ENCODE peak calls at places on chromosomes 2 and 18, in eight cellular contexts. E is IMR-90, Q is neural progenitor cell, Z is HCT116, Y is GM23248, D is A549, S is neuronal stem cell, H is K562. O is an unnamed sample.

GRCh38 chr2:151518802-151519201 is 109.1 kb downstream of the RIF1 start:
- DNase-seq in E (peak; percentile 10), Q (no peak), Z (no peak), Y (peak; percentile 3), D (no peak), S (no peak), H (no peak), O (peak; percentile 2)

GRCh38 chr2:45169339-45170190 is 160.3 kb upstream of the SIX2 start:
- DNase-seq in E (no peak), Q (peak; percentile 68), Z (no peak), Y (peak; percentile 58), D (peak; percentile 60), S (peak; percentile 36), H (no peak), O (no peak)

GRCh38 chr2:163119964-163120363 is 281.4 kb upstream of the KCNH7 start:
- DNase-seq in E (no peak), Q (no peak), Z (no peak), Y (no peak), D (no peak), S (no peak), H (no peak), O (no peak)

GRCh38 chr2:151297882-151298281 is 8.4 kb upstream of the NMI start:
- DNase-seq in E (peak; percentile 11), Q (no peak), Z (no peak), Y (no peak), D (no peak), S (no peak), H (no peak), O (no peak)

GRCh38 chr2:230054079-230054478 is 14.6 kb downstream of the SLC16A14 start:
- DNase-seq in E (peak; percentile 63), Q (no peak), Z (no peak), Y (peak; percentile 76), D (no peak), S (no peak), H (no peak), O (peak; percentile 84)

GRCh38 chr2:199738723-199739412 is 112.1 kb downstream of the FTCDNL1 start:
- DNase-seq in E (peak; percentile 70), Q (no peak), Z (no peak), Y (peak; percentile 75), D (no peak), S (no peak), H (no peak), O (no peak)

GRCh38 chr18:63285332-63285731 is 34.2 kb downstream of the BCL2 start:
- DNase-seq in E (no peak), Q (no peak), Z (no peak), Y (no peak), D (no peak), S (no peak), H (no peak), O (no peak)

GRCh38 chr2:39620067-39620466 is 45.6 kb upstream of the TMEM178A start:
- DNase-seq in E (peak; percentile 84), Q (no peak), Z (no peak), Y (peak; percentile 71), D (no peak), S (no peak), H (peak; percentile 15), O (peak; percentile 91)

GRCh38 chr2:235468978-235469694 is 24.7 kb upstream of the AGAP1 start:
- DNase-seq in E (peak; percentile 94), Q (peak; percentile 27), Z (peak; percentile 67), Y (peak; percentile 97), D (peak; percentile 78), S (peak; percentile 8), H (no peak), O (peak; percentile 81)

GRCh38 chr2:96088340-96089335 is 27.7 kb downstream of the ADRA2B start:
- DNase-seq in E (no peak), Q (peak; percentile 1), Z (no peak), Y (no peak), D (no peak), S (no peak), H (no peak), O (no peak)

GRCh38 chr2:236562434-236562833 is 7.2 kb upstream of the ACKR3 start:
- DNase-seq in E (peak; percentile 13), Q (no peak), Z (peak; percentile 41), Y (no peak), D (peak; percentile 26), S (no peak), H (peak; percentile 29), O (no peak)
- H3K4me2 ChIP-seq in E (no peak overlapping the region), Q (no peak overlapping the region), Z (peak overlapping the region; percentile 19), Y (no peak overlapping the region), D (no peak overlapping the region), S (no peak overlapping the region), H (no peak overlapping the region), O (no peak overlapping the region)

GRCh38 chr18:37403788-37404187 is 161.8 kb downstream of the CELF4 start:
- DNase-seq in E (no peak), Q (no peak), Z (no peak), Y (no peak), D (no peak), S (no peak), H (no peak), O (no peak)

GRCh38 chr18:37400832-37401231 is 164.8 kb downstream of the CELF4 start:
- DNase-seq in E (no peak), Q (no peak), Z (no peak), Y (no peak), D (no peak), S (no peak), H (no peak), O (no peak)

GRCh38 chr18:37402735-37403099 is 162.9 kb downstream of the CELF4 start:
- DNase-seq in E (no peak), Q (no peak), Z (no peak), Y (no peak), D (no peak), S (no peak), H (no peak), O (no peak)

GRCh38 chr18:37405229-37405628 is 160.4 kb downstream of the CELF4 start:
- DNase-seq in E (no peak), Q (no peak), Z (no peak), Y (no peak), D (no peak), S (no peak), H (no peak), O (no peak)

DNA sequence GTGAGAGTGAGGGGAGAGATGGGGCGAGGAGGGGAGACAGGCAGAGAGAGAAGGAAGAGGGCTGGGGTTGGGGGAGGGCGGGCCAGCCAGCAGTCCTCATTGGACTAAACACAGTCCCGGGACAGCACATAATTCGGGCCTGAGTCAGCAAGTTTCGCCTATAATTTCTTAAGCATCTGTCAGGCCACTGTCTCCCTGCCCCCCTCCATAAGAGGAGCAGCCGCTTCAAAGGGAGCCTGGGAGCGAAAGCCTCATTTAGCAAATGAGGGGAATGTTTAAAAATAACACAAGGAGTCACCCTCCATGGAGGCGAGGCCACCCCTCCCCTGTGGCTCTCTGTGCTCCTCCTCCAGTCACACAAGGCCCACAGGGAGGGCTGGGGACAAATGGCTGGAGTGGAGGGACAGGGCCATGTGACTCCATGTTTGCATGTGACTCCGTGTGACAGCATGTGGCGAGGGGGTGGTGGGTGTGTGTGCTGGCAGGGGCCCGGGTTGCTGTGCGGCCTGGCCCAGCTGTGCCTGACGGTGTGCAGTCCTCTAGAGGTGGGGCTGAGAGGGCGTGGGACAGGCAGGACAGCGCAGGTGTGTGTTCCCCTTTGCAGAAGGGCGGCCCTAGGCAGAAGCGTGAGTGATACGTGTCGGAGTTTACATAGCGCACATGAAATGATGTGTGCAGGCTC is 162.4 kb downstream of the CELF4 start:
- DNase-seq in E (peak; percentile 86), Q (no peak), Z (no peak), Y (peak; percentile 92), D (no peak), S (no peak), H (no peak), O (peak; percentile 87)
- H3K4me2 ChIP-seq in E (peak overlapping the region; percentile 23), Q (no peak overlapping the region), Z (peak overlapping the region; percentile 23), Y (peak overlapping the region; percentile 25), D (no peak overlapping the region), S (no peak overlapping the region), H (no peak overlapping the region), O (peak overlapping the region; percentile 47)

GRCh38 chr2:170973225-170973491 is 44.1 kb downstream of the GORASP2 start:
- DNase-seq in E (no peak), Q (no peak), Z (no peak), Y (no peak), D (no peak), S (no peak), H (no peak), O (no peak)

GRCh38 chr2:170973492-170974303 is 44.6 kb downstream of the GORASP2 start:
- DNase-seq in E (peak; percentile 66), Q (peak; percentile 91), Z (peak; percentile 62), Y (peak; percentile 91), D (peak; percentile 87), S (peak; percentile 79), H (peak; percentile 99), O (peak; percentile 48)

GRCh38 chr2:170975127-170975942 is 46.3 kb downstream of the GORASP2 start:
- DNase-seq in E (no peak), Q (no peak), Z (no peak), Y (no peak), D (no peak), S (no peak), H (no peak), O (no peak)

GRCh38 chr2:170974304-170974993 is 45.4 kb downstream of the GORASP2 start:
- DNase-seq in E (no peak), Q (peak; percentile 19), Z (no peak), Y (peak; percentile 52), D (peak; percentile 20), S (no peak), H (no peak), O (no peak)

DNA sequence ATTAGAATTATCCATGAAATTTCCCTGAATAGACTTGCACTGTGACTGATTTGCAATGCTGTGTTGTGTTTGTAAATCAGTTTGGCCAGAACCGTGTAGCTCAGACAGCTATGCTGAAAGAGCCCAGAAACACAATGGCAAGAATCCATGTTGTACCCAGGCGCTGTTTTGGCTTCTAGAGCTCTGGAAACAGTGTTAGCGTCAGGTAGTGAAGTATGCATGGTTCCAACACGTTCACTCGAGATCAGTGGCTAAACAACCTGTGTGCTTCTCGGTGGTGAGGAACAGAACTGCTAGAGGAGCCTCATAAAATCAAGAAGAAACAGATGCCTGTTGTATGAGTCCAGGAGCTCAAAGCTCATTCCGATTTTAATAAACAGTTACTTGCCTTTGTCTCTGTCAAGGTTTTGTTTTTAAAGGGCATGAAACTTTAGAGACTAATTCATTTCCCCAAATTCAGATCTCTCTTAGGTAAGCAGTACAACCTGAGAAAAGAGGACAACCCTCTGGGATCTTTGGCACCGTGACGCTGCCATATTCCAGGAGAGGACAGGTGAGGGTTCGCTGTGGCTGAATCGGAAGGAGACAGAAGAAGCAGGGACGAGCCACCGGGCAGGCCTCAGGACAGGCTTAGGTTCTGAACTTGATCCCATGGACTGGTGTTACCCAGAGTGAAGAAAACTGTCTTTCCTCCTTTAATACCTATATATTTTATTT is 43.6 kb downstream of the GORASP2 start:
- DNase-seq in E (no peak), Q (peak; percentile 11), Z (no peak), Y (no peak), D (no peak), S (no peak), H (no peak), O (no peak)
- H3K4me2 ChIP-seq in E (no peak overlapping the region), Q (peak overlapping the region; percentile 88), Z (peak overlapping the region; percentile 95), Y (peak overlapping the region; percentile 76), D (peak overlapping the region; percentile 76), S (no peak overlapping the region), H (peak overlapping the region; percentile 72), O (peak overlapping the region; percentile 90)

DNA sequence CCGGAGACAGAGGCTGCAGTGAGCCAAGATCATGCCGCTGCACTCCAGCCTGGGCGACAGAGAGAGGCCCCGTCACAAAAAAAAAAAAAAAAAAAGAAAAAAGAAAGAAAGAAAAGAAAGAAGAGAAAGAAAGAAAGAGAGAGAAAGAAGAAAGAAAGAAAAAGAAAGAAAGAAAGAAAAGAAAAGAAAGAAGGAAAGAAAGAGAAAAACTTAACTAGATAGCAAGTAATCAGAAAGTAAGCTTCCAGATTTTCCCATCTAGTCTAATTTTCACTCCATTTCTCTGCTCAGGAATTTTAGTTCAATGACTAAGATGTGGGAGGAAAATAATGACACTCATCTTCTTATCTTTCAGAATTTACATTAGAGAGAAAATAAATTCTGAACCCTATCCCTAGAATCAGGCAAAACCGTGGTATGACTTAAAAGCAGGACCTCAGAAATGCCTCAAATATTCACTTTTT is 2.4 kb downstream of the GFPT1 start:
- DNase-seq in E (peak; percentile 56), Q (no peak), Z (no peak), Y (peak; percentile 66), D (no peak), S (no peak), H (no peak), O (peak; percentile 38)
- H3K4me2 ChIP-seq in E (peak overlapping the region; percentile 78), Q (no peak overlapping the region), Z (no peak overlapping the region), Y (peak overlapping the region; percentile 98), D (peak overlapping the region; percentile 83), S (no peak overlapping the region), H (peak overlapping the region; percentile 98), O (peak overlapping the region; percentile 90)

O was measured in astrocyte.